ENCODE peak calls at places on chromosomes 1 and 21, in ten cellular contexts. W is adrenal gland, E is mesothelial cell of epicardium, G is A549, V is fibroblast of mammary gland, S is cardiac fibroblast, J is activated B cell treated with CpG ODN at 0.5 μM for 24 hours, K is OCI-LY7, A is fibroblast of lung, X is heart right ventricle. F is an unnamed sample.

GRCh38 chr1:109643385-109644230 is 12.3 kb upstream of the GSTM4 start:
- DNase-seq in S (peak), E (peak), A (peak), V (peak), K (peak), G (peak), J (peak), W (peak), X (peak), F (no peak)

GRCh38 chr1:217673387-217673786 is 42.2 kb downstream of the SPATA17 start:
- DNase-seq in V (no peak), E (no peak), K (no peak), X (no peak), G (no peak), A (no peak), S (no peak), J (no peak), W (no peak), F (no peak)

GRCh38 chr1:233962878-233963277 is 58.4 kb downstream of the SLC35F3 start:
- DNase-seq in S (no peak), E (no peak), A (no peak), W (no peak), V (no peak), J (no peak), G (no peak), K (no peak), X (no peak), F (no peak)

GRCh38 chr1:240732390-240732789 is 120.4 kb upstream of the GREM2 start:
- DNase-seq in J (no peak), K (peak), G (peak), A (peak), W (no peak), E (no peak), V (peak), X (no peak), S (peak), F (peak)

GRCh38 chr1:107659961-107660360 is 305.0 kb downstream of the VAV3 start:
- DNase-seq in X (no peak), W (no peak), J (no peak), K (no peak), V (no peak), A (no peak), G (no peak), S (no peak), E (no peak), F (no peak)

GRCh38 chr21:35996217-35996616 is 64.1 kb downstream of the SETD4 start:
- DNase-seq in X (no peak), A (no peak), K (no peak), V (no peak), S (no peak), W (no peak), J (no peak), G (no peak), E (no peak), F (no peak)

GRCh38 chr1:118960026-118960561 is 28.0 kb downstream of the TBX15 start:
- DNase-seq in S (no peak), A (no peak), X (no peak), G (no peak), K (peak), E (no peak), W (no peak), V (no peak), J (no peak), F (no peak)

GRCh38 chr1:213968391-213968790 is 19.4 kb upstream of the PROX1 start:
- DNase-seq in S (no peak), W (no peak), V (no peak), K (no peak), A (no peak), G (no peak), E (no peak), X (no peak), J (no peak), F (no peak)

GRCh38 chr1:62361426-62361825 is 42.2 kb upstream of the KANK4 start:
- DNase-seq in J (no peak), A (no peak), V (no peak), X (no peak), W (no peak), S (no peak), K (no peak), G (no peak), E (no peak), F (no peak)

GRCh38 chr1:117061986-117062415 is 1.9 kb downstream of the TTF2 start:
- DNase-seq in G (no peak), W (no peak), V (peak), S (peak), K (no peak), J (no peak), A (peak), E (no peak), X (no peak), F (no peak)

GRCh38 chr1:175313672-175314225 is 121.2 kb upstream of the KIAA0040 start:
- DNase-seq in V (no peak), A (no peak), K (no peak), S (no peak), E (no peak), X (no peak), G (no peak), J (no peak), W (no peak), F (no peak)

GRCh38 chr1:170692866-170693575 is 29.1 kb downstream of the PRRX1 start:
- DNase-seq in V (peak), G (no peak), J (no peak), W (no peak), E (no peak), X (no peak), A (peak), K (no peak), S (peak), F (no peak)

GRCh38 chr1:19514391-19514831 is 29.1 kb upstream of the CAPZB start:
- DNase-seq in X (peak), K (no peak), J (no peak), E (no peak), W (no peak), S (peak), G (no peak), A (no peak), V (peak), F (no peak)

GRCh38 chr1:19511117-19511516 is 25.8 kb upstream of the CAPZB start:
- DNase-seq in E (no peak), K (no peak), S (no peak), A (no peak), V (no peak), W (no peak), X (no peak), G (no peak), J (no peak), F (no peak)

GRCh38 chr1:19512545-19512944 is 27.2 kb upstream of the CAPZB start:
- DNase-seq in V (peak), W (no peak), S (peak), G (no peak), A (peak), J (no peak), X (no peak), K (no peak), E (no peak), F (no peak)

DNA sequence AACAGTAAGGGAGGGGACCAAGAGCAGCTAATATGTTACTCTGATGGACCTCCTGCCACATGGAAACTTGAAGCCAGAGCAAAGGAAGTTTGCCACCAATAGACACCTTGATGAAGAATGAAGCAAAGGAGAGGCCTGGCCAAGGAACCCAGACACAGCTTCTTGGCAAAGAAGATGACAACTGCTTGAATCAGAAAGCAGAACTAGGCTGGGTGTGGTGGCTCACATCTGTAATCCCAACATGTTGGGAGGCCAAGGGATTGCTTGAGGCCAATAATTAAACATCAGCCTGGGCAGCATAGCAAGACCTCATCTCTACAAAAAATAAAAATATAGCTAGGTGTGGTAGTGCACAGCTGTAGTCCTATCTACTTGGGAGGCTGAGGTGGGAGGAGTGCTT is 31.7 kb upstream of the CAPZB start:
- DNase-seq in G (no peak), K (no peak), S (no peak), J (no peak), X (no peak), W (no peak), V (no peak), A (no peak), E (no peak), F (no peak)
- TF ChIP-seq CTCF in G (no peak), K (no peak), S (no peak), J (no peak), X (no peak), W (no peak), V (no peak), A (no peak), E (no peak), F (no peak)

GRCh38 chr1:154353460-154353904 is 28.2 kb downstream of the ATP8B2 start:
- DNase-seq in J (no peak), G (no peak), S (peak), X (no peak), A (peak), E (no peak), W (peak), K (peak), V (peak), F (no peak)
- TF ChIP-seq CTCF in J (no peak), G (peak), S (peak), X (no peak), A (peak), E (no peak), W (peak), K (peak), V (peak), F (peak)

GRCh38 chr1:157136133-157136532 is 2.1 kb downstream of the ETV3 start:
- DNase-seq in J (no peak), X (no peak), V (no peak), W (no peak), G (peak), S (no peak), A (no peak), K (no peak), E (no peak), F (no peak)
- TF ChIP-seq CTCF in J (no peak), X (no peak), V (no peak), W (no peak), G (no peak), S (no peak), A (no peak), K (no peak), E (no peak), F (no peak)

DNA sequence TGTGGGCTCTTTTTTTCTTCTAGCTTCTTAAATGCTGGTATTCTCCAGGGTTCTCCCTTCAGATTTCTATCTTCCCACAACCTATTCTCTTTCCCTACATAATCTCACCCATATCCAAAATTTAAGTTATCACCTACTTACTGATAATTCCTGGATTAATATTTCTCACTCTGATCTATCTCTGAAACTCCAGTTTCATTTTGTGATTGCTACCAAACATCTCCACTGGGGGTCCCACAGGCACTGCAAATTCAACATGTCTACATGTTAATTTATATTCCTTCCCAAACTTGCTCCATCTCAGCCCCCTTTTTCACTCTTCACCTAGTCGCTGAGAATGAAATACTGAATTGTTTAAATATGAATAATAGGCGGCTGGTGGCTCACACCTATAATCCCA is 9.9 kb upstream of the C1orf141 start:
- DNase-seq in A (no peak), W (no peak), S (peak), X (no peak), V (no peak), G (no peak), K (peak), E (no peak), J (no peak), F (no peak)
- TF ChIP-seq CTCF in A (peak), W (peak), S (peak), X (no peak), V (peak), G (peak), K (peak), E (no peak), J (no peak), F (peak)

GRCh38 chr1:13714851-13715250 is 14.9 kb downstream of the PRDM2 start:
- DNase-seq in J (no peak), W (no peak), A (no peak), X (no peak), E (no peak), S (peak), V (peak), K (no peak), G (no peak), F (no peak)
- TF ChIP-seq CTCF in J (no peak), W (peak), A (peak), X (no peak), E (peak), S (no peak), V (peak), K (peak), G (no peak), F (no peak)

GRCh38 chr1:73854527-73854926 is 343.4 kb downstream of the LRRIQ3 start:
- DNase-seq in V (no peak), S (no peak), G (no peak), W (no peak), E (no peak), K (no peak), J (no peak), X (no peak), A (no peak), F (no peak)
- TF ChIP-seq CTCF in V (no peak), S (no peak), G (no peak), W (no peak), E (no peak), K (no peak), J (no peak), X (no peak), A (no peak), F (no peak)

GRCh38 chr1:67355745-67356424 is 48.2 kb downstream of the IL12RB2 start:
- DNase-seq in A (peak), S (peak), G (no peak), E (no peak), W (no peak), K (no peak), V (peak), X (no peak), J (no peak), F (no peak)

GRCh38 chr1:67347688-67348472 is 40.2 kb downstream of the IL12RB2 start:
- DNase-seq in J (no peak), A (peak), V (peak), G (peak), X (peak), E (peak), S (peak), K (peak), W (peak), F (no peak)

GRCh38 chr1:67348586-67349252 is 41.0 kb downstream of the IL12RB2 start:
- DNase-seq in K (no peak), J (no peak), A (no peak), E (no peak), X (no peak), S (no peak), W (no peak), V (no peak), G (no peak), F (no peak)

GRCh38 chr1:67346982-67347381 is 39.3 kb downstream of the IL12RB2 start:
- DNase-seq in S (no peak), W (no peak), E (no peak), V (no peak), X (no peak), K (no peak), G (no peak), J (no peak), A (no peak), F (no peak)

DNA sequence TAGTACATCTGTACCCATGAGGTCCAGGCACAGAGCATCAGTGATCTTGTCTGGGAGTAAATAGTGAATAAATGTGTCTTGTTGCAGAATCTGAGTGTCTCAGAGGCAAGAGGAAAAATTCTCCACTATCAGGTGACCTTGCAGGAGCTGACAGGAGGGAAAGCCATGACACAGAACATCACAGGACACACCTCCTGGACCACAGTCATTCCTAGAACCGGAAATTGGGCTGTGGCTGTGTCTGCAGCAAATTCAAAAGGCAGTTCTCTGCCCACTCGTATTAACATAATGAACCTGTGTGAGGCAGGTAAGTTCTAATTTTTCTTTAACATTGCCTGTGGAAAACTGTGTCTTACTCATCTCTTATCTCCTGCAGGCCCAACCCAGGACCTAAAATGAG is 43.1 kb downstream of the IL12RB2 start:
- DNase-seq in K (no peak), E (no peak), A (no peak), J (no peak), X (no peak), G (no peak), S (no peak), W (peak), V (no peak), F (no peak)
- TF ChIP-seq CTCF in K (no peak), E (no peak), A (no peak), J (no peak), X (no peak), G (no peak), S (no peak), W (no peak), V (no peak), F (no peak)

GRCh38 chr1:169271094-169271493 is 96.5 kb downstream of the NME7 start:
- DNase-seq in S (no peak), K (peak), X (no peak), A (no peak), G (no peak), E (no peak), W (no peak), J (no peak), V (no peak), F (no peak)
- TF ChIP-seq CTCF in S (no peak), K (no peak), X (no peak), A (peak), G (no peak), E (no peak), W (peak), J (no peak), V (no peak), F (no peak)

F was measured in D721Med.